ENCODE peak calls at places on chromosomes 11 and 22, in eight cellular contexts. H, J, S, F, U, Y, N and O are unnamed samples.

GRCh38 chr11:32435947-32436750 is 810 bp upstream of the WT1 start:
- DNase-seq in S (peak; percentile 50), H (peak; percentile 72), Y (no peak), J (no peak), N (no peak), F (no peak), U (no peak), O (no peak)

GRCh38 chr11:46642627-46643335 is 25.4 kb downstream of the ATG13 start:
- DNase-seq in F (no peak), J (no peak), U (no peak), N (no peak), H (no peak), Y (no peak), S (no peak), O (no peak)

GRCh38 chr11:103683581-103683980 is 352.9 kb upstream of the DDI1 start:
- DNase-seq in N (no peak), J (no peak), U (peak; percentile 55), Y (peak; percentile 70), H (no peak), F (no peak), S (no peak), O (no peak)

GRCh38 chr11:18727499-18728236 is 1.7 kb upstream of the IGSF22 start:
- DNase-seq in S (peak; percentile 78), Y (peak; percentile 16), H (peak; percentile 52), F (no peak), J (peak; percentile 42), U (peak; percentile 64), N (no peak), O (peak; percentile 70)

GRCh38 chr11:6635082-6635932 is 16.1 kb upstream of the TPP1 start:
- DNase-seq in S (no peak), H (no peak), J (no peak), U (peak; percentile 39), Y (peak; percentile 87), N (no peak), F (peak; percentile 97), O (peak; percentile 74)

GRCh38 chr11:12070446-12071267 is 39.7 kb upstream of the MICAL2 start:
- DNase-seq in H (no peak), N (no peak), Y (no peak), U (no peak), F (no peak), S (no peak), J (no peak), O (no peak)

GRCh38 chr22:38419121-38419863 is 35.7 kb downstream of the KCNJ4 start:
- DNase-seq in Y (no peak), S (no peak), J (peak; percentile 20), N (no peak), F (no peak), U (no peak), H (no peak), O (peak; percentile 12)

GRCh38 chr11:128022761-128023160 is 564.6 kb downstream of the ETS1 start:
- DNase-seq in Y (no peak), N (no peak), U (no peak), F (no peak), H (no peak), J (no peak), S (no peak), O (no peak)

GRCh38 chr11:118434553-118435232 is 1.6 kb upstream of the KMT2A start:
- DNase-seq in N (no peak), F (no peak), S (peak; percentile 62), Y (peak; percentile 40), J (peak; percentile 54), H (peak; percentile 75), U (peak; percentile 73), O (peak; percentile 80)

GRCh38 chr22:43343262-43343988 is at the start of gene SCUBE1:
- DNase-seq in Y (no peak), U (peak; percentile 65), N (peak; percentile 63), F (no peak), S (peak; percentile 79), J (peak; percentile 50), H (peak; percentile 73), O (peak; percentile 86)

GRCh38 chr11:79466411-79466810 is 25.6 kb upstream of the TENM4 start:
- DNase-seq in J (no peak), Y (peak; percentile 81), H (peak; percentile 8), F (no peak), N (no peak), U (peak; percentile 59), S (no peak), O (no peak)

GRCh38 chr22:48185656-48186055 is 1423.2 kb downstream of the TBC1D22A start:
- DNase-seq in F (no peak), U (no peak), Y (no peak), S (no peak), J (no peak), H (no peak), N (no peak), O (no peak)

GRCh38 chr11:119832536-119832935 is 103.5 kb upstream of the NECTIN1 start:
- DNase-seq in H (no peak), U (peak; percentile 50), J (no peak), N (peak; percentile 65), Y (peak; percentile 5), F (no peak), S (no peak), O (no peak)

GRCh38 chr11:131253885-131254204 is 116.6 kb upstream of the NTM start:
- DNase-seq in J (no peak), U (peak; percentile 26), F (no peak), H (no peak), N (no peak), Y (peak; percentile 10), S (peak; percentile 61), O (peak; percentile 54)

GRCh38 chr22:50034126-50035081 is 21.8 kb upstream of the IL17REL start:
- DNase-seq in Y (no peak), S (no peak), U (no peak), H (no peak), F (no peak), N (no peak), J (no peak), O (no peak)

GRCh38 chr22:48258841-48259240 is 1496.4 kb downstream of the TBC1D22A start:
- DNase-seq in J (no peak), Y (no peak), F (no peak), H (no peak), U (no peak), N (no peak), S (no peak), O (no peak)

GRCh38 chr11:77142091-77142975 is 14.3 kb downstream of the MYO7A start:
- DNase-seq in H (no peak), F (no peak), S (no peak), N (no peak), Y (no peak), U (no peak), J (no peak), O (no peak)

GRCh38 chr11:132126973-132127900 is 756.8 kb downstream of the NTM start:
- DNase-seq in H (peak; percentile 90), J (peak; percentile 83), F (peak; percentile 33), U (peak; percentile 94), N (no peak), Y (peak; percentile 94), S (peak; percentile 46), O (no peak)

GRCh38 chr11:24496728-24497396 is at the start of gene LUZP2:
- DNase-seq in S (peak; percentile 65), N (no peak), H (peak; percentile 47), J (peak; percentile 67), U (peak; percentile 60), Y (peak; percentile 51), F (no peak), O (peak; percentile 77)